ENCODE peak calls at places on chromosomes 13 and 19, in seven cellular contexts. X is activated CD8-positive, alpha-beta memory T cell treated with anti-CD3 and anti-CD28 coated beads for 48 hours; M is stimulated activated CD4-positive, alpha-beta T cell treated with anti-CD3 and anti-CD28 coated beads, Interleukin-12 subunit alpha, Interleukin-12 subunit beta, amount 100 ng/mL, for 48 hours; C is mucosa of gallbladder; E is renal cortical epithelial cell; H is stimulated activated naive CD4-positive, alpha-beta T cell; G is NCI-H748 treated with DMSO at 0.1 percent for 48 hours. F is an unnamed sample.

GRCh38 chr19:40933025-40933424 is 51.0 kb upstream of the CYP2A7 start:
- DNase-seq in X (no peak), M (no peak), C (no peak), E (no peak), H (no peak), G (no peak), F (no peak)

GRCh38 chr13:50512602-50513527 is 330.6 kb downstream of the DLEU7 start:
- DNase-seq in X (no peak), M (no peak), C (peak), E (peak), H (peak), G (no peak), F (peak)

GRCh38 chr13:27131202-27131623 is 40.4 kb downstream of the USP12 start:
- DNase-seq in X (no peak), M (peak), C (no peak), E (peak), H (no peak), G (no peak), F (no peak)

GRCh38 chr19:36528921-36529518 is 949 bp upstream of the ZNF260 start:
- DNase-seq in X (no peak), M (peak), C (no peak), E (no peak), H (no peak), G (no peak), F (no peak)

GRCh38 chr13:103471896-103472295 is 405.7 kb upstream of the SLC10A2 start:
- DNase-seq in X (no peak), M (no peak), C (no peak), E (peak), H (no peak), G (no peak), F (no peak)

GRCh38 chr13:99314640-99315176 is 7.5 kb upstream of the GPR183 start:
- DNase-seq in X (no peak), M (peak), C (no peak), E (no peak), H (peak), G (no peak), F (no peak)

GRCh38 chr13:60335531-60335930 is 61.5 kb upstream of the TDRD3 start:
- DNase-seq in X (no peak), M (no peak), C (no peak), E (peak), H (peak), G (peak), F (no peak)

GRCh38 chr19:7860902-7861618 is 13.1 kb downstream of the PRR36 start:
- DNase-seq in X (no peak), M (no peak), C (no peak), E (no peak), H (no peak), G (no peak), F (no peak)

GRCh38 chr19:34457446-34457845 is 24.1 kb upstream of the WTIP start:
- DNase-seq in X (no peak), M (no peak), C (no peak), E (no peak), H (no peak), G (no peak), F (no peak)